ENCODE peak calls at places on chromosomes 12 and 14, in five cellular contexts. W is activated T-cell treated with anti-CD3 and anti-CD28 coated beads, Interleukin-2, amount 50 U/mL, for 1 hour; M is stomach; K is nucleus accumbens; F is stimulated activated effector memory CD8-positive, alpha-beta T cell treated with anti-CD3 and anti-CD28 coated beads, Interleukin-12 subunit alpha, Interleukin-12 subunit beta, amount 100 ng/mL, for 72 hours. J is an unnamed sample.

GRCh38 chr14:73761621-73762355 is 47.6 kb upstream of the PNMA1 start:
- DNase-seq in M (no peak), F (no peak), K (no peak), W (no peak), J (no peak)

GRCh38 chr14:103428732-103429556 is 43.7 kb downstream of the MARK3 start:
- DNase-seq in F (no peak), M (no peak), K (no peak), W (no peak), J (no peak)

GRCh38 chr12:62802981-62803380 is 132.0 kb downstream of the PPM1H start:
- DNase-seq in F (no peak), W (no peak), K (no peak), M (no peak), J (no peak)

GRCh38 chr12:56688846-56689113 is 696 bp upstream of the PTGES3 start:
- DNase-seq in K (no peak), F (no peak), M (no peak), W (no peak), J (no peak)

GRCh38 chr12:1131811-1132224 is 140.8 kb downstream of the ERC1 start:
- DNase-seq in K (peak), M (peak), F (no peak), W (no peak), J (no peak)

GRCh38 chr12:102643871-102644551 is 163.6 kb upstream of the IGF1 start:
- DNase-seq in W (no peak), K (no peak), F (no peak), M (no peak), J (no peak)

GRCh38 chr14:50763386-50764007 is 67.5 kb downstream of the NIN start:
- DNase-seq in F (no peak), M (peak), W (no peak), K (no peak), J (no peak)

GRCh38 chr14:71388862-71389261 is 481.6 kb downstream of the PCNX1 start:
- DNase-seq in F (no peak), W (no peak), K (no peak), M (no peak), J (no peak)

GRCh38 chr14:24267516-24267915 is 3.9 kb downstream of the RABGGTA start:
- DNase-seq in M (no peak), F (no peak), W (no peak), K (no peak), J (no peak)

GRCh38 chr12:113170926-113171325 is 14.4 kb downstream of the DDX54 start:
- DNase-seq in F (no peak), M (no peak), W (no peak), K (no peak), J (no peak)

GRCh38 chr14:89493406-89493805 is 76.4 kb upstream of the FOXN3 start:
- DNase-seq in M (no peak), F (no peak), W (no peak), K (no peak), J (no peak)

GRCh38 chr12:132711169-132711843 is 664 bp downstream of the PGAM5 start:
- DNase-seq in W (no peak), F (peak), M (peak), K (no peak), J (no peak)

GRCh38 chr12:95321516-95322246 is 104.1 kb downstream of the VEZT start:
- DNase-seq in K (no peak), M (no peak), F (no peak), W (no peak), J (no peak)

GRCh38 chr14:30610719-30611388 is 11.3 kb upstream of the SCFD1 start:
- DNase-seq in K (peak), F (no peak), W (no peak), M (peak), J (no peak)

GRCh38 chr12:47813491-47814196 is 6.1 kb downstream of the HDAC7 start:
- DNase-seq in K (no peak), W (no peak), M (no peak), F (peak), J (no peak)

GRCh38 chr14:58765843-58766242 is 128.1 kb downstream of the DACT1 start:
- DNase-seq in K (no peak), M (no peak), F (no peak), W (no peak), J (no peak)

GRCh38 chr12:80864046-80864735 is 73.5 kb downstream of the LIN7A start:
- DNase-seq in F (no peak), W (no peak), M (no peak), K (no peak), J (no peak)

GRCh38 chr12:50924439-50925341 is 27.7 kb upstream of the HIGD1C start:
- DNase-seq in W (no peak), M (peak), F (peak), K (peak), J (peak)

GRCh38 chr14:100278702-100279101 is 27.5 kb downstream of the SLC25A29 start:
- DNase-seq in F (no peak), K (no peak), M (no peak), W (no peak), J (no peak)

GRCh38 chr12:12612403-12612802 is 727 bp downstream of the CREBL2 start:
- DNase-seq in K (no peak), M (no peak), W (no peak), F (no peak), J (no peak)